ENCODE peak calls at places on chromosomes 5 and 9, in six cellular contexts. S is Peyer's patch, H is spleen, B is body of pancreas, T is stomach, P is K562. A is an unnamed sample.

GRCh38 chr5:111144352-111144930 is 52.3 kb downstream of the WDR36 start:
- DNase-seq in H (no peak), P (no peak), T (no peak), S (no peak), B (no peak), A (no peak)

GRCh38 chr9:33823801-33824200 is 6.8 kb downstream of the UBE2R2 start:
- DNase-seq in H (no peak), S (no peak), B (no peak), P (no peak), T (no peak), A (no peak)

GRCh38 chr5:177357459-177358332 is at the start of gene RGS14:
- DNase-seq in T (peak; percentile 45), H (peak; percentile 94), B (no peak), S (no peak), P (peak; percentile 38), A (no peak)

GRCh38 chr9:134189475-134190231 is 25.3 kb upstream of the RNU6ATAC start:
- DNase-seq in T (no peak), P (no peak), B (no peak), S (peak; percentile 34), H (peak; percentile 71), A (no peak)

GRCh38 chr5:10885026-10885425 is 124.0 kb upstream of the DAP start:
- DNase-seq in P (no peak), B (no peak), S (no peak), T (no peak), H (no peak), A (no peak)

GRCh38 chr5:120314201-120314600 is 149.9 kb upstream of the PRR16 start:
- DNase-seq in S (no peak), H (no peak), P (no peak), T (no peak), B (no peak), A (no peak)

GRCh38 chr9:69174645-69175487 is 789 bp downstream of the TJP2 start:
- DNase-seq in B (peak; percentile 25), S (no peak), H (no peak), T (no peak), P (peak; percentile 73), A (peak; percentile 74)

GRCh38 chr9:112546149-112547012 is 59.8 kb downstream of the KIAA1958 start:
- DNase-seq in S (no peak), B (no peak), H (no peak), T (no peak), P (peak; percentile 90), A (no peak)

DNA sequence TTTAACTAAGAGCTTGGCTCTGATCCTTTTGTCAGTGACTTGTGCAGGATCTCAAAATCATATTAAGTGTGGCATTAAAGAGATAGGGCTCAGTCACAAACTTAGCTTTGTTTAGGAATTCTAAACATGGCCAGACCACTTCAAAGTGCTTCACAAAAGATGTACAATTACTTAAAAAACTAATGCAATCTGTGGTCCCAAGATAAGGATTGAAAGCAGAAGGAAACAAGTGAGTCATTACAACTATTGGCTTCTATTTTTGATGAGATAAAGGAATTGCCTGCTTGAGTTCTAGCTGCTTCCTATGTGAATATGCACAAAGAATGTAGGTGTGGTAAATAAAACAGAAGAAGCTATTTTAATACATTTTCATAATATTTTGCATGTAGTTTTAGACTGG is 44.9 kb upstream of the SLC12A2 start:
- DNase-seq in B (no peak), S (no peak), P (peak; percentile 59), T (no peak), H (no peak), A (no peak)
- TF ChIP-seq POLR2A in B (no peak), S (no peak), P (no peak), T (no peak), H (no peak), A (no peak)

DNA sequence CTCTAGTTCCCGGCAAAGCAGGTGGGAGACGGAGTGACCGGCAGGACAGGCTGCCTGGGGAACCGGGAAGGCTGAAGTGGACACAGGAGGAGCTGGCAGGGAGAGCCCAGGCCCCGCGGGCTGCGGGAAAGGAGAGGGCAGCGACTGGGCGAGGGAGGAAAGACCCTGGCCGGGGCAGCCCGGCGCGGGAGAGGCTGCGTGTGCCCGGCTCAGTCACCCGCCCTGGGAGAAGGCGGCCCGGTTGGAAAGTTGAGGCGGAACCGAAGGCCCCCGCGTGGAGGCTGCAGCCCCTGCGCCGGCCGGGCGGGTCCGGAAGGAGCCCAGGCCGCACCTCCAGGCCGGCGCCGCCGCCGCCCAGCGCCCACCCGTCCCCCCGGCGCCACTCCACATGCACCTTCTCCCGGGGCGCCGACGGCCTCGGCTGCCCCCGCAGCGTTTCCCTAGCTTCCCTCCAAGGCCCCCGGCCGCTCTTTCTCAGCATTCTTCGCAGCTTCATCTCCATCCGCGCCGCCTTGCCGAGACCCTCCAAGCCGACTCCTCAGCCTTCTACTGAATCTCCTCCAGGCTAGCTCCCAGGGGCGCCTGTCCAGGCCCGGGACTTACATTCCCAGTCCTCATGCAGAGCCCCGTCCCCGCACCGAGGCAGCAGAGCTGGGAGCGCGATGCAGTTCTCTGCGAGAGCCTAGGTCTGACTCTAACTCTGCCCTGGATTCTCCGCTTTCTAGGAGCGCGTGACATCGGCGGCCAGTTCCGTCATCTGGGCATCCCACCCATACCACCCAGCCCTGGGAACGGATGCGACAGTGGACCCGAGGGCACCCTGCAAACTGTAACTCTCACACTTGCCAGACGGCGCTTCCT is 152.0 kb downstream of the ERCC6L2 start:
- DNase-seq in S (no peak), H (no peak), P (no peak), T (no peak), B (no peak), A (no peak)
- H3K27me3 ChIP-seq in S (no peaks in the 10 kb centered on the region), H (peaks cover 61% of the 10 kb centered on the region), P (no peaks in the 10 kb centered on the region), T (peaks cover 25% of the 10 kb centered on the region), B (no peaks in the 10 kb centered on the region), A (no peaks in the 10 kb centered on the region)

GRCh38 chr5:478355-478981 is 35.5 kb downstream of the EXOC3 start:
- DNase-seq in H (no peak), B (no peak), T (no peak), S (no peak), P (no peak), A (no peak)
- TF ChIP-seq POLR2A in H (no peak), B (no peak), T (no peak), S (no peak), P (no peak), A (no peak)

GRCh38 chr5:55232985-55233928 is at the start of gene CCNO:
- DNase-seq in H (peak; percentile 86), S (peak; percentile 75), T (peak; percentile 88), B (peak; percentile 90), P (peak; percentile 71), A (peak; percentile 37)
- H3K27me3 ChIP-seq in H (peaks cover 100% of the 10 kb centered on the region), S (no peaks in the 10 kb centered on the region), T (peaks cover 88% of the 10 kb centered on the region), B (no peaks in the 10 kb centered on the region), P (peaks cover 21% of the 10 kb centered on the region), A (peaks cover 4% of the 10 kb centered on the region)

DNA sequence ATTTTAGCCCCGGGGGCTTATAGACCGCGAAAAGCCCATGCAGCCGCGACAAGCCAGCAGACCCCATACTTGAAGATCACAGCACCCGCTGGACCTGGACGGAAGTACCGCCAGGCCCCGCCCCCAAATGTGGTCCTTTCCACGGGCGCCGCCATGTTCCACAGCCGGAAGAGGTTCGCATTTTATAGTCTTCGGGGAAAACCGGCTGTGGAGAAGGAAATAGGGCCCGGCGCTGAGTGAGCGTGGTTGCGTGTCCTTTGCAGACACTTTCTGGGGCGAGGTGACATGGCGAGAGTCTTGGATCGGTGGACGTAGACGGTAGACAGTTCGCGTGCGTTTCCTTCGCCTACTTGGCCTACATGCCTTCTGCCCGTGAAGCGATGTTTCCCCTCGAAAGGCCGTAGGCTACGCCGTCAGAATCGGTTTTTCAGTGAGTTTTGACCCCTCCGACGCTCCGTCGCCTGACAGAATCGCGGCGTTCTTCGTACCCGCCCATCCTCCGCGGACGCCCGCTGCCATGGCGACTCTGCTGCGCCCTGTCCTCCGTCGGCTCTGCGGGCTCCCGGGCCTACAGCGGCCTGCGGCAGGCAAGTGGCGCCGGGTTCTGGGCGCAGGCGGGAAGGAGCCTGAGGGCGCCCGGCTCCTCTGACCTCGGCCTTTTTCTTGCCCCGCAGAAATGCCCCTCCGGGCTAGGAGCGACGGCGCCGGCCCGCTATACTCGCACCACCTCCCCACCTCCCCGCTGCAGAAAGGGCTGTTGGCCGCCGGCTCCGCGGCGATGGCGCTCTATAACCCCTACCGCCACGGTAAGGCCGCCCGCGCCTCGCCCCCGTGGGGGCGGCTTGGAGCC is at the start of the genes COQ4 and TRUB2:
- DNase-seq in S (peak; percentile 95), P (peak; percentile 100), B (peak; percentile 97), T (peak; percentile 95), H (peak; percentile 97), A (peak; percentile 92)
- TF ChIP-seq POLR2A in S (peak; percentile 41), P (no peak), B (no peak), T (no peak), H (peak; percentile 37), A (peak; percentile 42)

GRCh38 chr5:117519957-117520500 is 945.4 kb upstream of the SEMA6A start:
- DNase-seq in P (no peak), B (no peak), S (no peak), T (no peak), H (no peak), A (no peak)
- H3K27me3 ChIP-seq in P (no peaks in the 10 kb centered on the region), B (no peaks in the 10 kb centered on the region), S (no peaks in the 10 kb centered on the region), T (no peaks in the 10 kb centered on the region), H (no peaks in the 10 kb centered on the region), A (no peaks in the 10 kb centered on the region)

DNA sequence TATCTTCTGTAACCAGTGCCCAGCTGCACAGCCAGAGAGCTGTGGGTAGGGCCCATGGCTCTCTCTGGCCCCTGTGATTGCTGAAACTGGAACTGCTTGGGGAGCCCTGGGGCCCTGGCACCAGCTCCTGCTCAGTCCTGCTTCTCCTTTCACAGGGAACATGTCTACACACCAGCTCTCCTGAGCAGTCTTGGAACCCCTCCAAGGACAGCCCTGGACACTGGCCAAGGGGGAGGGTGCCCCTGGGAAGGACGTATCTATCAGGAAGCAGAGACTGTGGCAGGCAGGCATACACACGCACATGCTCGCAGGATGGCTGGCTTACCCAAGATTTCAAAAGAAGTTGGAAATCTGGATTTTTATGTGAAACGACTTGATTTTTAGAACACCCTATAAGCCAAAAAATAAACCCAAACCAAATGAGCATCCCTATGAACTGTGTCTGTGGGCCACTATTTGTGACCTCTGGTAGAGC is 8.8 kb upstream of the TRAF1 start:
- DNase-seq in H (peak; percentile 92), P (peak; percentile 91), S (peak; percentile 90), B (peak; percentile 99), T (peak; percentile 99), A (peak; percentile 96)
- TF ChIP-seq POLR2A in H (no peak), P (no peak), S (no peak), B (peak; percentile 26), T (no peak), A (no peak)

A was measured in uterus.